ENCODE peak calls at places on chromosomes 12 and 14, in five cellular contexts. R, T, Q, M and J are unnamed samples.

GRCh38 chr12:113152835-113153814 is 3.6 kb downstream of the CFAP73 start:
- DNase-seq in R (peak; percentile 79), T (no peak), Q (peak; percentile 59), M (no peak), J (peak; percentile 42)

GRCh38 chr12:2248087-2248900 is 195.5 kb downstream of the CACNA1C start:
- DNase-seq in R (peak; percentile 23), T (no peak), Q (peak; percentile 53), M (no peak), J (no peak)

GRCh38 chr14:101819251-101819990 is 57.9 kb downstream of the PPP2R5C start:
- DNase-seq in R (peak; percentile 58), T (no peak), Q (no peak), M (no peak), J (no peak)

GRCh38 chr14:36518031-36518585 is 1.9 kb downstream of the NKX2-1 start:
- DNase-seq in R (no peak), T (no peak), Q (no peak), M (no peak), J (no peak)

GRCh38 chr14:52876311-52876710 is 74.5 kb downstream of the FERMT2 start:
- DNase-seq in R (no peak), T (no peak), Q (peak; percentile 78), M (no peak), J (no peak)

GRCh38 chr12:6772729-6773661 is 675 bp downstream of the LAG3 start:
- DNase-seq in R (no peak), T (no peak), Q (no peak), M (no peak), J (no peak)

GRCh38 chr12:110689002-110689600 is at the start of gene HVCN1:
- DNase-seq in R (peak; percentile 60), T (peak; percentile 33), Q (no peak), M (no peak), J (no peak)

GRCh38 chr12:119328111-119328510 is 6.4 kb upstream of the CCDC60 start:
- DNase-seq in R (peak; percentile 8), T (no peak), Q (no peak), M (no peak), J (peak; percentile 43)

GRCh38 chr14:100891501-100892445 is 11.7 kb downstream of the RTL1 start:
- DNase-seq in R (peak; percentile 2), T (peak; percentile 3), Q (no peak), M (no peak), J (no peak)

GRCh38 chr12:3110579-3110978 is 33.4 kb downstream of the TSPAN9 start:
- DNase-seq in R (no peak), T (no peak), Q (no peak), M (no peak), J (no peak)

GRCh38 chr14:96497087-96497486 is 5.1 kb upstream of the PAPOLA start:
- DNase-seq in R (no peak), T (no peak), Q (peak; percentile 57), M (no peak), J (no peak)

GRCh38 chr12:25052191-25053020 is 103.5 kb upstream of the BCAT1 start:
- DNase-seq in R (peak; percentile 31), T (no peak), Q (peak; percentile 58), M (no peak), J (no peak)

GRCh38 chr12:76091245-76091757 is 6.8 kb upstream of the NAP1L1 start:
- DNase-seq in R (no peak), T (no peak), Q (no peak), M (no peak), J (no peak)

GRCh38 chr12:116002890-116003536 is 274.5 kb downstream of the MED13L start:
- DNase-seq in R (no peak), T (no peak), Q (peak; percentile 79), M (no peak), J (no peak)

GRCh38 chr12:92551853-92552397 is 150.9 kb upstream of the PLEKHG7 start:
- DNase-seq in R (no peak), T (no peak), Q (peak; percentile 82), M (no peak), J (no peak)

GRCh38 chr12:80925983-80926382 is 11.8 kb downstream of the LIN7A start:
- DNase-seq in R (no peak), T (no peak), Q (no peak), M (no peak), J (no peak)

GRCh38 chr14:101595887-101596721 is 34.8 kb downstream of the DIO3 start:
- DNase-seq in R (peak; percentile 14), T (no peak), Q (no peak), M (no peak), J (no peak)

GRCh38 chr12:117360551-117361311 is 695 bp downstream of the NOS1 start:
- DNase-seq in R (no peak), T (no peak), Q (no peak), M (no peak), J (no peak)

GRCh38 chr12:7989827-7990491 is 42.6 kb upstream of the FOXJ2 start:
- DNase-seq in R (peak; percentile 21), T (no peak), Q (peak; percentile 19), M (peak; percentile 52), J (no peak)

GRCh38 chr12:91777268-91777997 is 368.2 kb downstream of the BTG1 start:
- DNase-seq in R (no peak), T (no peak), Q (peak; percentile 53), M (no peak), J (peak; percentile 7)

GRCh38 chr14:99383457-99384428 is 96.9 kb downstream of the SETD3 start:
- DNase-seq in R (no peak), T (no peak), Q (no peak), M (no peak), J (no peak)

GRCh38 chr14:106442857-106443256 is 916.5 kb downstream of the TMEM121 start:
- DNase-seq in R (no peak), T (no peak), Q (no peak), M (no peak), J (no peak)

GRCh38 chr12:26126340-26127284 is 1.8 kb upstream of the BHLHE41 start:
- DNase-seq in R (peak; percentile 87), T (peak; percentile 74), Q (peak; percentile 61), M (peak; percentile 60), J (peak; percentile 82)

GRCh38 chr12:51242896-51243295 is 4.3 kb downstream of the DAZAP2 start:
- DNase-seq in R (no peak), T (no peak), Q (no peak), M (no peak), J (no peak)

GRCh38 chr14:27573018-27573417 is 975.2 kb upstream of the NOVA1 start:
- DNase-seq in R (no peak), T (no peak), Q (no peak), M (no peak), J (no peak)

GRCh38 chr12:103728323-103728722 is 112.7 kb downstream of the NT5DC3 start:
- DNase-seq in R (no peak), T (no peak), Q (peak; percentile 96), M (no peak), J (no peak)